ENCODE peak calls at places on chromosome 9, in seven cellular contexts. D is H9, O is fibroblast of lung, G is GM23248, F is SK-N-SH, E is neural progenitor cell, R is DND-41. Z is an unnamed sample.
A peak's percentile ranks its signal among the peaks of the same experiment; 100 is the strongest.

GRCh38 chr9:92950359-92950955 is 3.1 kb downstream of the FGD3 start:
- DNase-seq in D (no peak), O (no peak), G (peak; percentile 36), F (no peak), E (no peak), R (no peak), Z (no peak)

GRCh38 chr9:31807574-31808256 is 576.7 kb upstream of the ACO1 start:
- DNase-seq in D (peak; percentile 79), O (no peak), G (no peak), F (no peak), E (peak; percentile 24), R (no peak), Z (no peak)

GRCh38 chr9:76927540-76928240 is 21.8 kb upstream of the PRUNE2 start:
- DNase-seq in D (no peak), O (no peak), G (peak; percentile 40), F (no peak), E (no peak), R (no peak), Z (no peak)

GRCh38 chr9:88587182-88587581 is 52.2 kb downstream of the NXNL2 start:
- DNase-seq in D (no peak), O (no peak), G (peak; percentile 12), F (no peak), E (no peak), R (peak; percentile 43), Z (no peak)

GRCh38 chr9:75869236-75869635 is 21.2 kb upstream of the PCSK5 start:
- DNase-seq in D (no peak), O (no peak), G (no peak), F (no peak), E (no peak), R (no peak), Z (no peak)

GRCh38 chr9:132026932-132027585 is 52.6 kb downstream of the MED27 start:
- DNase-seq in D (peak; percentile 41), O (no peak), G (peak; percentile 82), F (no peak), E (no peak), R (no peak), Z (no peak)

GRCh38 chr9:115642285-115642684 is 511.3 kb upstream of the PAPPA start:
- DNase-seq in D (no peak), O (peak; percentile 81), G (no peak), F (no peak), E (no peak), R (no peak), Z (no peak)

GRCh38 chr9:113658565-113658935 is 195.0 kb downstream of the RGS3 start:
- DNase-seq in D (no peak), O (no peak), G (no peak), F (no peak), E (no peak), R (no peak), Z (no peak)

GRCh38 chr9:132886358-132886725 is 7.6 kb downstream of the SPACA9 start:
- DNase-seq in D (no peak), O (no peak), G (no peak), F (no peak), E (no peak), R (no peak), Z (no peak)

GRCh38 chr9:134066546-134066922 is 1.3 kb downstream of the BRD3 start:
- DNase-seq in D (no peak), O (peak; percentile 26), G (peak; percentile 63), F (peak; percentile 51), E (peak; percentile 33), R (peak; percentile 26), Z (peak; percentile 51)

GRCh38 chr9:124795881-124796415 is 19.0 kb downstream of the OLFML2A start:
- DNase-seq in D (no peak), O (no peak), G (no peak), F (no peak), E (no peak), R (no peak), Z (no peak)

GRCh38 chr9:116656535-116656934 is 30.6 kb upstream of the TRIM32 start:
- DNase-seq in D (no peak), O (no peak), G (peak; percentile 43), F (no peak), E (no peak), R (no peak), Z (no peak)

GRCh38 chr9:86637515-86637914 is 283.3 kb upstream of the TUT7 start:
- DNase-seq in D (peak; percentile 83), O (peak; percentile 65), G (peak; percentile 43), F (peak; percentile 45), E (peak; percentile 91), R (peak; percentile 46), Z (peak; percentile 80)

GRCh38 chr9:84154320-84154719 is 173.7 kb downstream of the RMI1 start:
- DNase-seq in D (no peak), O (peak; percentile 49), G (peak; percentile 78), F (no peak), E (no peak), R (no peak), Z (no peak)

GRCh38 chr9:131620764-131621520 is 75.6 kb downstream of the PRRT1B start:
- DNase-seq in D (no peak), O (no peak), G (no peak), F (no peak), E (no peak), R (no peak), Z (no peak)

GRCh38 chr9:72203205-72203803 is 54.1 kb downstream of the GDA start:
- DNase-seq in D (peak; percentile 34), O (peak; percentile 20), G (peak; percentile 56), F (peak; percentile 31), E (peak; percentile 63), R (peak; percentile 12), Z (peak; percentile 64)

GRCh38 chr9:112354081-112354743 is 20.8 kb upstream of the PTBP3 start:
- DNase-seq in D (no peak), O (no peak), G (no peak), F (no peak), E (no peak), R (no peak), Z (no peak)

GRCh38 chr9:19032411-19032810 is 598 bp downstream of the SAXO1 start:
- DNase-seq in D (no peak), O (no peak), G (no peak), F (no peak), E (no peak), R (no peak), Z (no peak)

GRCh38 chr9:124621371-124622328 is 114.5 kb upstream of the NR5A1 start:
- DNase-seq in D (no peak), O (peak; percentile 22), G (peak; percentile 76), F (no peak), E (no peak), R (peak; percentile 63), Z (no peak)

GRCh38 chr9:70056545-70056944 is 12.9 kb downstream of the MAMDC2 start:
- DNase-seq in D (no peak), O (no peak), G (no peak), F (no peak), E (no peak), R (no peak), Z (no peak)

GRCh38 chr9:70052768-70053167 is 9.1 kb downstream of the MAMDC2 start:
- DNase-seq in D (no peak), O (no peak), G (no peak), F (no peak), E (no peak), R (no peak), Z (no peak)

GRCh38 chr9:70055867-70056266 is 12.2 kb downstream of the MAMDC2 start:
- DNase-seq in D (no peak), O (no peak), G (no peak), F (no peak), E (no peak), R (no peak), Z (no peak)

GRCh38 chr9:70053864-70054263 is 10.2 kb downstream of the MAMDC2 start:
- DNase-seq in D (no peak), O (no peak), G (no peak), F (no peak), E (no peak), R (no peak), Z (no peak)

DNA sequence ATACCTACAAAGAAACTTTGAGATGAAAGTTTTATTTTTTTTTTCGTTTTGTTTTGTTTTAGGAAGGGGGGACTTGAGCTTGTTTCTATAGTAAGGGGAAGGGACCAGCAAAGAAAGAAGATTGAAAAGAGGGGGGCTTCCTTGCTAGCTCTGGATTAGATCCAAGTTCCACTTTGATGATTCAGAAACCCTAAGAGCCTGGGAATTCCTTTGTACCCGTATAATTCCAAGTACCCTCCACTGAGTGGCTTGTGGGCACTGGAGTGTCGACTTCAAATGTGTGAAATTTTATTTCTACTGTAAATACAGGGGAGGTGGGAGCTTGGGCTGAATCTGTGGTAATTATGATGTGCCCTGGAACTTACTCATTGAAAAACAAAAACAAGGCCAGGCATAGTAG is 10.9 kb downstream of the MAMDC2 start:
- DNase-seq in D (no peak), O (no peak), G (no peak), F (no peak), E (no peak), R (no peak), Z (no peak)
- H3K4me2 ChIP-seq in D (no peak overlapping the region), O (no peak overlapping the region), G (no peak overlapping the region), F (peak overlapping the region; percentile 33), E (no peak overlapping the region), R (no peak overlapping the region), Z (no peak overlapping the region)

GRCh38 chr9:130234340-130235260 is 31.0 kb upstream of the HMCN2 start:
- DNase-seq in D (no peak), O (peak; percentile 51), G (peak; percentile 32), F (no peak), E (no peak), R (no peak), Z (no peak)
- H3K4me2 ChIP-seq in D (no peak overlapping the region), O (no peak overlapping the region), G (no peak overlapping the region), F (no peak overlapping the region), E (no peak overlapping the region), R (no peak overlapping the region), Z (no peak overlapping the region)

DNA sequence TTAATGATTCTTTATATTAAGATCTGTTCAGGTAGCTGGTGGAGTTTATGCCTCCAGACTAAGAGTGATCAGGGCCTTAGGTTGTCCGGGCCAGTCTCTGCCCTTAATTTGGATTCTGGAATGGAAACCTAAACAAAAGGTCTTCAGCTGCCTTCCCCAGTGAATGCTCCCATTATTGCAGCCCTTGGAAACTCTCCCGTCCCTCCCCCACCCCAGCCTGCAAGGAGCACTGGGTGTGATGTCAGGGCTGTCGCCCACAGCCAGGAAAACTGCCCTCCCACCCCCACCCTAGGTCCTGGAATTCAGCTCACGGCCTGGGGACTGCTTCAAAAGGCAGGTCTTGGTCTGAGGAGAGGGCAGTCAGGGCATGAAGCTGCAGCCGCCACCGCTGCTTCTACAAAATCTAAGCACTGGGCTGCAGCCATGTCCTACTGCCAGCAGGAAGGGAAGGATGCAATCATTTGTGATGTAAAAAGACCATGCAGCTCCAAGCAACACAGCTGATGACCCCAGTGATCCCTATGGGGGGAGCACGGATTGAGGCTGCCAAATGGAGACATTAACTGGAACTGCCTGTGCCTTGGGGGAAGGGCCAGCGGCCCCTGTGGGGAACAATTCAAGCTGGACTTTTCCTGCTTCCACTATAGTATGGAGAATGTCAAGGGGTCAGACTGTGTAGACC is 11.4 kb downstream of the GRHPR start:
- DNase-seq in D (peak; percentile 73), O (peak; percentile 28), G (no peak), F (no peak), E (peak; percentile 63), R (no peak), Z (no peak)
- H3K4me2 ChIP-seq in D (peak overlapping the region; percentile 26), O (no peak overlapping the region), G (no peak overlapping the region), F (no peak overlapping the region), E (peak overlapping the region; percentile 61), R (no peak overlapping the region), Z (no peak overlapping the region)

DNA sequence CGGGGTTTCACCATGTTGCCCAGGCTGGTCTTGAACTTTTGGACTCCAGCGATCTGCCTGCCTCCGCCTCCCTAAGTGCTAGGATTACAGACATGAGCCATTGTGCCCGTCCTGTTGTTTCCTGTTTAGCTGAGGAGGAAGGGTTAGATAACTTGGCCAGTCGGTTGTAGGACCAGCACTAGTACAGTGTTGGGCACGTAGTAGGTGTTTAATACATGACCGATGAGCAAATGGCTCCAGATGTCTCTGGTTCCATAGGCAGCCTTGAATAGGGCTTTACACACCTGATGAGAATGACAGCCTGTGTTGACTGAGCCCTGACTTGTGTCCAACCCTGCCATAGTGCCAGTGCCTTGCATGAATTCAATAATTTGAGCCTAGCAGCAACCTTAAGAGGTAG is 1.8 kb downstream of the EHMT1 start:
- DNase-seq in D (no peak), O (no peak), G (no peak), F (no peak), E (no peak), R (no peak), Z (no peak)
- H3K4me2 ChIP-seq in D (peak overlapping the region; percentile 92), O (peak overlapping the region; percentile 96), G (peak overlapping the region; percentile 94), F (peak overlapping the region; percentile 81), E (peak overlapping the region; percentile 90), R (peak overlapping the region; percentile 74), Z (peak overlapping the region; percentile 99)